ENCODE peak calls at places on chromosomes 3 and 15, in four cellular contexts. One of them, this sample, is unnamed.

GRCh38 chr15:33311312-33311971 is 675 bp downstream of the RYR3 start:
- DNase-seq in H1: peak
- DNase-seq in omental fat pad: no peak
- DNase-seq in brain pericyte: no peak
- DNase-seq in this sample: no peak

GRCh38 chr3:56985460-56986327 is 74.8 kb upstream of the SPATA12 start:
- DNase-seq in H1: no peak
- DNase-seq in omental fat pad: no peak
- DNase-seq in brain pericyte: no peak
- DNase-seq in this sample: no peak

GRCh38 chr15:63236272-63236671 is 41.1 kb upstream of the APH1B start:
- DNase-seq in H1: no peak
- DNase-seq in omental fat pad: no peak
- DNase-seq in brain pericyte: peak
- DNase-seq in this sample: no peak

GRCh38 chr3:112752092-112752512 is 94.6 kb downstream of the CD200R1L start:
- DNase-seq in H1: no peak
- DNase-seq in omental fat pad: no peak
- DNase-seq in brain pericyte: no peak
- DNase-seq in this sample: no peak

GRCh38 chr3:131454501-131454900 is 48.3 kb downstream of the MRPL3 start:
- DNase-seq in H1: no peak
- DNase-seq in omental fat pad: no peak
- DNase-seq in brain pericyte: no peak
- DNase-seq in this sample: no peak

GRCh38 chr15:75697523-75698398 is 14.9 kb downstream of the CSPG4 start:
- DNase-seq in H1: no peak
- DNase-seq in omental fat pad: no peak
- DNase-seq in brain pericyte: no peak
- DNase-seq in this sample: no peak

GRCh38 chr3:187063286-187064081 is 75.8 kb downstream of the RPL39L start:
- DNase-seq in H1: no peak
- DNase-seq in omental fat pad: no peak
- DNase-seq in brain pericyte: no peak
- DNase-seq in this sample: no peak

GRCh38 chr15:52257734-52258062 is 37.9 kb downstream of the MYO5C start:
- DNase-seq in H1: no peak
- DNase-seq in omental fat pad: no peak
- DNase-seq in brain pericyte: no peak
- DNase-seq in this sample: no peak

GRCh38 chr15:50066693-50067092 is 52.3 kb downstream of the ATP8B4 start:
- DNase-seq in H1: no peak
- DNase-seq in omental fat pad: no peak
- DNase-seq in brain pericyte: no peak
- DNase-seq in this sample: no peak

GRCh38 chr3:57803647-57804081 is 47.6 kb downstream of the SLMAP start:
- DNase-seq in H1: no peak
- DNase-seq in omental fat pad: no peak
- DNase-seq in brain pericyte: peak
- DNase-seq in this sample: no peak

GRCh38 chr15:57527382-57528091 is 64.2 kb upstream of the MYZAP start:
- DNase-seq in H1: peak
- DNase-seq in omental fat pad: no peak
- DNase-seq in brain pericyte: peak
- DNase-seq in this sample: peak

GRCh38 chr3:7847021-7847420 is 654.6 kb upstream of the LMCD1 start:
- DNase-seq in H1: no peak
- DNase-seq in omental fat pad: no peak
- DNase-seq in brain pericyte: no peak
- DNase-seq in this sample: no peak

GRCh38 chr3:87788516-87788915 is 270.3 kb downstream of the CGGBP1 start:
- DNase-seq in H1: no peak
- DNase-seq in omental fat pad: no peak
- DNase-seq in brain pericyte: no peak
- DNase-seq in this sample: no peak

GRCh38 chr3:15579071-15579470 is 22.3 kb downstream of the HACL1 start:
- DNase-seq in H1: no peak
- DNase-seq in omental fat pad: no peak
- DNase-seq in brain pericyte: no peak
- DNase-seq in this sample: no peak

GRCh38 chr15:101445562-101446526 is 43.7 kb downstream of the PCSK6 start:
- DNase-seq in H1: no peak
- DNase-seq in omental fat pad: no peak
- DNase-seq in brain pericyte: no peak
- DNase-seq in this sample: no peak

GRCh38 chr3:126693921-126694320 is 10.1 kb upstream of the CHCHD6 start:
- DNase-seq in H1: no peak
- DNase-seq in omental fat pad: no peak
- DNase-seq in brain pericyte: no peak
- DNase-seq in this sample: no peak

GRCh38 chr3:137764001-137764433 is at the start of gene SOX14:
- DNase-seq in H1: peak
- DNase-seq in omental fat pad: no peak
- DNase-seq in brain pericyte: no peak
- DNase-seq in this sample: no peak

GRCh38 chr3:72418149-72418686 is 430.0 kb downstream of the SHQ1 start:
- DNase-seq in H1: no peak
- DNase-seq in omental fat pad: no peak
- DNase-seq in brain pericyte: no peak
- DNase-seq in this sample: no peak

GRCh38 chr3:189862385-189863023 is 231.3 kb downstream of the TP63 start:
- DNase-seq in H1: no peak
- DNase-seq in omental fat pad: no peak
- DNase-seq in brain pericyte: no peak
- DNase-seq in this sample: no peak

GRCh38 chr3:13140596-13140995 is 67.4 kb upstream of the IQSEC1 start:
- DNase-seq in H1: no peak
- DNase-seq in omental fat pad: no peak
- DNase-seq in brain pericyte: no peak
- DNase-seq in this sample: no peak

GRCh38 chr3:33915796-33916589 is 117.6 kb downstream of the PDCD6IP start:
- DNase-seq in H1: no peak
- DNase-seq in omental fat pad: no peak
- DNase-seq in brain pericyte: no peak
- DNase-seq in this sample: no peak

GRCh38 chr15:88498991-88499390 is 31.5 kb downstream of the MRPS11 start:
- DNase-seq in H1: no peak
- DNase-seq in omental fat pad: no peak
- DNase-seq in brain pericyte: no peak
- DNase-seq in this sample: no peak

GRCh38 chr15:91338763-91339162 is 238.7 kb downstream of the SV2B start:
- DNase-seq in H1: peak
- DNase-seq in omental fat pad: no peak
- DNase-seq in brain pericyte: no peak
- DNase-seq in this sample: no peak

GRCh38 chr15:40054056-40054745 is 15.2 kb upstream of the SRP14 start:
- DNase-seq in H1: no peak
- DNase-seq in omental fat pad: no peak
- DNase-seq in brain pericyte: no peak
- DNase-seq in this sample: no peak

GRCh38 chr3:11438636-11439035 is 166.4 kb downstream of the ATG7 start:
- DNase-seq in H1: no peak
- DNase-seq in omental fat pad: no peak
- DNase-seq in brain pericyte: peak
- DNase-seq in this sample: peak

GRCh38 chr3:62562017-62562416 is 188.7 kb upstream of the FEZF2 start:
- DNase-seq in H1: no peak
- DNase-seq in omental fat pad: no peak
- DNase-seq in brain pericyte: no peak
- DNase-seq in this sample: no peak

GRCh38 chr15:64891546-64891945 is 20.2 kb upstream of the ANKDD1A start:
- DNase-seq in H1: no peak
- DNase-seq in omental fat pad: no peak
- DNase-seq in brain pericyte: no peak
- DNase-seq in this sample: no peak

This sample was measured in ovary.